ENCODE peak calls at places on chromosomes 16 and 17, in four cellular contexts. R is IMR-90, V is H1, D is mesendoderm. I is an unnamed sample.

GRCh38 chr16:28596840-28597691 is at the start of gene SULT1A2:
- DNase-seq in R (no peak), V (no peak), D (peak), I (peak)

GRCh38 chr17:80449930-80450576 is 26.4 kb downstream of the NPTX1 start:
- DNase-seq in V (no peak), D (no peak), R (peak), I (no peak)

GRCh38 chr17:30290696-30291570 is 811 bp downstream of the BLMH start:
- DNase-seq in R (peak), D (peak), V (no peak), I (peak)

GRCh38 chr17:50479522-50480141 is 972 bp downstream of the RSAD1 start:
- DNase-seq in D (peak), V (peak), R (peak), I (peak)

GRCh38 chr17:81564778-81565177 is 12.6 kb upstream of the FAAP100 start:
- DNase-seq in V (no peak), D (no peak), R (no peak), I (no peak)

GRCh38 chr17:43212641-43213490 is 1.2 kb downstream of the TMEM106A start:
- DNase-seq in V (no peak), R (no peak), D (no peak), I (no peak)

GRCh38 chr16:63613701-63614100 is 1508.2 kb downstream of the CDH11 start:
- DNase-seq in D (no peak), V (no peak), R (peak), I (no peak)

GRCh38 chr16:57775661-57776469 is 26.4 kb downstream of the KIFC3 start:
- DNase-seq in R (no peak), V (peak), D (peak), I (peak)

GRCh38 chr17:33523577-33523981 is 230.5 kb upstream of the ASIC2 start:
- DNase-seq in D (peak), V (no peak), R (no peak), I (no peak)

GRCh38 chr16:48318630-48319029 is 66.6 kb downstream of the SIAH1 start:
- DNase-seq in D (peak), V (peak), R (peak), I (peak)

GRCh38 chr16:68401871-68402747 is 46.2 kb downstream of the SMPD3 start:
- DNase-seq in V (no peak), D (no peak), R (peak), I (no peak)

GRCh38 chr16:78434401-78434800 is 334.9 kb downstream of the WWOX start:
- DNase-seq in D (no peak), V (no peak), R (no peak), I (no peak)

GRCh38 chr16:88662843-88663606 is at the start of gene MVD:
- DNase-seq in V (peak), D (peak), R (peak), I (peak)

GRCh38 chr17:66720567-66720966 is 114.3 kb upstream of the CACNG5 start:
- DNase-seq in D (no peak), V (no peak), R (no peak), I (no peak)

GRCh38 chr17:38541281-38541680 is 64.5 kb downstream of the SRCIN1 start:
- DNase-seq in D (no peak), V (no peak), R (no peak), I (peak)

GRCh38 chr17:77491921-77492445 is 351.2 kb downstream of the SEC14L1 start:
- DNase-seq in R (no peak), V (no peak), D (no peak), I (no peak)

GRCh38 chr16:27111486-27111885 is 44.8 kb downstream of the C16orf82 start:
- DNase-seq in D (peak), R (no peak), V (no peak), I (no peak)

GRCh38 chr17:59332890-59333377 is 1.5 kb downstream of the YPEL2 start:
- DNase-seq in R (peak), V (no peak), D (no peak), I (no peak)

GRCh38 chr16:49452568-49452967 is 79.0 kb downstream of the C16orf78 start:
- DNase-seq in D (no peak), R (no peak), V (no peak), I (peak)

GRCh38 chr16:56047307-56048234 is 143.7 kb upstream of the GNAO1 start:
- DNase-seq in D (no peak), V (no peak), R (no peak), I (no peak)

GRCh38 chr17:8896641-8897635 is 29.5 kb upstream of the PIK3R6 start:
- DNase-seq in R (no peak), V (no peak), D (no peak), I (no peak)

GRCh38 chr17:56886288-56886721 is 27.5 kb downstream of the TRIM25 start:
- DNase-seq in V (no peak), D (no peak), R (no peak), I (no peak)

GRCh38 chr16:12245923-12246290 is 269.4 kb downstream of the SNX29 start:
- DNase-seq in D (no peak), V (no peak), R (no peak), I (no peak)

GRCh38 chr17:8994319-8994718 is 27.0 kb upstream of the NTN1 start:
- DNase-seq in V (peak), D (peak), R (peak), I (peak)

GRCh38 chr17:64212122-64212521 is 50.9 kb downstream of the TEX2 start:
- DNase-seq in D (no peak), R (peak), V (no peak), I (no peak)

GRCh38 chr16:29806096-29806579 is at the start of gene MAZ:
- DNase-seq in R (peak), V (no peak), D (no peak), I (no peak)

GRCh38 chr17:83173997-83174858 is 94.8 kb downstream of the METRNL start:
- DNase-seq in V (no peak), R (peak), D (no peak), I (peak)

GRCh38 chr16:88479795-88480760 is 27.0 kb downstream of the ZFPM1 start:
- DNase-seq in D (no peak), V (no peak), R (no peak), I (no peak)

GRCh38 chr17:44738214-44738906 is 20.4 kb upstream of the ADAM11 start:
- DNase-seq in D (no peak), R (peak), V (no peak), I (no peak)

GRCh38 chr16:81885976-81886586 is 107.0 kb downstream of the PLCG2 start:
- DNase-seq in V (peak), R (peak), D (peak), I (peak)

GRCh38 chr17:45284176-45285140 is 22.6 kb upstream of the SPATA32 start:
- DNase-seq in D (peak), V (no peak), R (no peak), I (peak)

DNA sequence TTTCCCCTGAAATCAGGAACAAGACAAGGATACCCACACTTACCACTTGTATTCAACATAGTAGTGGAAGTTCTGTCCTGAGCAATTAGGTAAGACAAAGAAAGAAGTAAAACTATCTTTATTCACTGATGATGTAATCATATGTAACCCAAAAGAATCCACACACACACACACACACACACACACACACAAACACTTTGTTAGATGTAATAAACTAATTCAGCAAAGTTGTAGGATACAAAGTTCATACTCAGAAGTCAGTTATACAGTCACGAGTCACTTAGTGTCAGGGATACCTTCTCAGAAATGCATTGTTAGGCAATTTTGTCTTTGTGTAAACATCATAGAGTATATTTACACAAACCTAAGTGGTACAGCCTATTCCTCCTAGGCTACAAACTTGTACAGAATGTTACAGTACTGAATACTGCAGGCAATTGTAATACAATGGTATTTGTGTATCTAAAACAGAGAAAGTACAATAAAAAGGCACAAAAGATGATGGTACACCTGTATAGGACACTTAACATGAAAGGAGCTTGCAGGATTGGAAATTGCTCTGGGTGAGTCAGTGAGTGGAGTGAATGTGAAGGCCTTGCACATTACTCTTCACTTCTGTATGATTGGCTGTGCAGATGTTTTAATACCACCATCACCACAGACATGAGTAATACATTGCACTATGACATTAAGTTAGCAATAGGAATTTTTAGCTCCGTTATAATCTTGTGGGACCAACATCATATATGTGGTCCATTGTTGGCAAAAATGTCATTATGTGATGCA is 370.1 kb downstream of the ZFHX3 start:
- DNase-seq in V (no peak), D (no peak), R (peak), I (no peak)
- H4K5ac ChIP-seq in V (no peak), D (no peak), R (no peak), I (no peak)

DNA sequence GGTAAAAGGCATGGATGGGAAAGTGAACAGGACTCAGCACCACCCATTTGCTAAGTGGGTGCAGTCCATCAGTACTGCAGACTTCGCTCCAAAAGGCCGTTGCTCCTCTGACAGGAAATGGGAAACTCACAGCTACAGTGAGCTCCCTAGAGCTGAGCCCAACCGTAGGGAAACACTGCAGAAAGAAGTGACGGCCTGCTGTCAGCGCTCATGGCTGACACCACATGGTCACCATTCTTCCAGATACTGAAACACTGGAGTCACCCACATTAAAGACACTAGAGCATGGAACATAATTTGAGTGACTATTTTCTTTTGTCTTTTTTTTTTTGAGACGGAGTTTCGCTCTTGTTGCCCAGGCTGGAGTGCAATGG is 31.9 kb downstream of the UBE2O start:
- DNase-seq in D (peak), R (no peak), V (no peak), I (no peak)
- H4K5ac ChIP-seq in D (no peak), R (no peak), V (no peak), I (no peak)

GRCh38 chr17:5873781-5874180 is 196.4 kb upstream of the WSCD1 start:
- DNase-seq in D (no peak), R (no peak), V (no peak), I (peak)
- H4K5ac ChIP-seq in D (no peak), R (no peak), V (no peak), I (no peak)

DNA sequence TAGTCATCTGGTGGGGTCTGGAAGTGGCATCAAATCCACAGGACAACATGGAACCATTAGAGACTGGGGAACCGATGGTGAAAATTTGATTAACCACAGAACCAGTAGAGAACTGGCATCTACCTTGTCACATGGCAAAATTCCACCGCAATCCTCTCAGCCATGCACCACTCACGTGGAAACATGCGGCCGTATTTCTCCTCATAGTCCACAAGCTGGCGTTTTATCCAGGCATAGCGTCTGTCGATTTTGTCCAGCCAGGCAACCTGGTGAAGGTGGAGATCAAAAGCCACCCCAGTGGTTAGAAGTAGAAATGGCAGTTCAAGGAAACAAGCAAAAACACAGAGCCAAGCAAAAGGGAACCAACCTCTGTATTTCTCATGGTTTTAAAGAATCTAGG is 87.6 kb downstream of the VPS53 start:
- DNase-seq in R (no peak), D (peak), V (no peak), I (no peak)
- H4K5ac ChIP-seq in R (no peak), D (no peak), V (no peak), I (no peak)

GRCh38 chr16:85374571-85374872 is 238.6 kb upstream of the GSE1 start:
- DNase-seq in V (no peak), D (no peak), R (no peak), I (no peak)

GRCh38 chr16:85373741-85374570 is 239.2 kb upstream of the GSE1 start:
- DNase-seq in D (no peak), R (no peak), V (no peak), I (no peak)

GRCh38 chr16:85376292-85377095 is 236.6 kb upstream of the GSE1 start:
- DNase-seq in D (no peak), R (no peak), V (no peak), I (no peak)

GRCh38 chr16:85377388-85378144 is 235.6 kb upstream of the GSE1 start:
- DNase-seq in R (no peak), D (no peak), V (no peak), I (no peak)

GRCh38 chr16:85375282-85375681 is 237.8 kb upstream of the GSE1 start:
- DNase-seq in R (no peak), V (no peak), D (no peak), I (no peak)
- H4K5ac ChIP-seq in R (no peak), V (no peak), D (no peak), I (no peak)

GRCh38 chr17:28499366-28499668 is 6.8 kb upstream of the FOXN1 start:
- DNase-seq in V (no peak), D (no peak), R (no peak), I (no peak)

GRCh38 chr17:28500712-28501379 is 5.3 kb upstream of the FOXN1 start:
- DNase-seq in V (no peak), R (no peak), D (no peak), I (no peak)

GRCh38 chr17:28497931-28498330 is 8.2 kb upstream of the FOXN1 start:
- DNase-seq in V (no peak), D (peak), R (no peak), I (peak)

GRCh38 chr17:28499684-28500357 is 6.3 kb upstream of the FOXN1 start:
- DNase-seq in R (no peak), V (no peak), D (no peak), I (no peak)

DNA sequence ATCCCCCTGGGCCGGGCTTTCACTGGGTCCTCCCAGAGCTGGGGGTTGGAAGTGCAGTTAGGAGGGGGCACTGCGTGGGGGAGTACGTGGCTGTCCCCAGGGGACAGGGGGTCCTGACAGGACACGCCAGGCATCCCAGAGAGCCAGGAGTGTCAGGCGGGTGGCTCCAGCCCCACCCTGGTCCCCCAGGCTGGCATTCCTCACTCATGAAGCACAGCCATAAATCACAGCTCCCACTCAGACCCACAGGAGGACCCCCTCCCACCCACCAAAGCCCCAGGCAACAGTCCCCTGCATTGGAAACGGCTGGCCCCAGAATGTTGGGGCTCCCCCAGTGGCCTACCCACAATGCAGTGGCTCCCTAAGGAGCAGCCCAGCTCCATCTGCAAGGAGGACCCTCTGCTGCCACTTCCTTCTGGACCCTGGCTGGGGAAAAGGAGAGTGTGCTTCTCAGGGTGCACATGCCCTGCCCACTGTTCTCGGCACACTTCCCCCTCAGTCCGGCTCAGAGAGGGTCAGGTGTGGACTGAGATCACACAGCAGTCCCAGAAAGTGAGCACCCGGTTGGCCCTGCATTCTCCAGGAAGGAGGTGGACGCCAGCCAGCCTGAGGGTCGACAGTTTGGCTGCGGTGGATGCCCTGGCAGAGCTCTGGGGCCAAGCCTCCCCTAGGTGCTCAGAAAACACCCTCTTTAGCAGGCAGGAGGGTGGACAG is 7.3 kb upstream of the FOXN1 start:
- DNase-seq in D (no peak), V (no peak), R (no peak), I (no peak)
- H4K5ac ChIP-seq in D (no peak), V (no peak), R (no peak), I (no peak)

GRCh38 chr16:50532576-50532975 is 15.6 kb upstream of the NKD1 start:
- DNase-seq in V (no peak), D (no peak), R (no peak), I (no peak)

GRCh38 chr16:50534958-50535357 is 13.2 kb upstream of the NKD1 start:
- DNase-seq in R (no peak), D (no peak), V (no peak), I (no peak)

GRCh38 chr16:50534556-50534955 is 13.6 kb upstream of the NKD1 start:
- DNase-seq in D (no peak), R (no peak), V (no peak), I (no peak)

GRCh38 chr16:50533317-50533716 is 14.9 kb upstream of the NKD1 start:
- DNase-seq in R (no peak), D (no peak), V (no peak), I (no peak)

GRCh38 chr16:50534091-50534490 is 14.1 kb upstream of the NKD1 start:
- DNase-seq in R (no peak), D (no peak), V (no peak), I (no peak)
- H4K5ac ChIP-seq in R (no peak), D (no peak), V (no peak), I (no peak)

GRCh38 chr17:47830396-47830907 is 889 bp downstream of the MRPL10 start:
- DNase-seq in V (no peak), R (no peak), D (no peak), I (no peak)
- H4K5ac ChIP-seq in V (no peak), R (no peak), D (no peak), I (no peak)

GRCh38 chr17:74343121-74343520 is 17.1 kb downstream of the KIF19 start:
- DNase-seq in R (no peak), V (no peak), D (no peak), I (no peak)
- H4K5ac ChIP-seq in R (no peak), V (no peak), D (no peak), I (no peak)

GRCh38 chr17:17931159-17931558 is 41.0 kb downstream of the TOM1L2 start:
- DNase-seq in R (no peak), V (no peak), D (no peak), I (no peak)
- H4K5ac ChIP-seq in R (no peak), V (no peak), D (no peak), I (no peak)

I was measured in H9.